ENCODE peak calls at places on chromosomes 7 and 10, in four cellular contexts. I, X, P and R are unnamed samples.

GRCh38 chr7:46607176-46607575 is 686.1 kb upstream of the IGFBP3 start:
- DNase-seq in X (no peak), I (no peak), P (no peak), R (no peak)

GRCh38 chr7:112399501-112399900 is 50.8 kb upstream of the IFRD1 start:
- DNase-seq in X (no peak), P (no peak), I (no peak), R (no peak)

GRCh38 chr10:49734676-49735075 is 27.4 kb downstream of the OGDHL start:
- DNase-seq in X (no peak), I (no peak), P (no peak), R (no peak)

GRCh38 chr7:17367502-17367901 is 69.0 kb downstream of the AHR start:
- DNase-seq in X (no peak), I (no peak), P (no peak), R (no peak)

GRCh38 chr10:48449501-48450232 is 143.2 kb downstream of the MAPK8 start:
- DNase-seq in I (peak; percentile 12), P (no peak), X (peak; percentile 10), R (no peak)

GRCh38 chr7:1379202-1379601 is 80.1 kb downstream of the MICALL2 start:
- DNase-seq in I (no peak), X (no peak), P (no peak), R (no peak)

GRCh38 chr7:138907438-138907837 is 73.8 kb downstream of the KIAA1549 start:
- DNase-seq in X (no peak), P (no peak), I (no peak), R (no peak)

GRCh38 chr10:103727546-103727963 is 127.8 kb downstream of the SH3PXD2A start:
- DNase-seq in X (no peak), I (no peak), P (no peak), R (no peak)

GRCh38 chr10:49075743-49076142 is 39.6 kb downstream of the VSTM4 start:
- DNase-seq in P (no peak), I (no peak), X (no peak), R (no peak)

GRCh38 chr7:35504365-35504764 is 190.6 kb downstream of the HERPUD2 start:
- DNase-seq in I (no peak), X (no peak), P (no peak), R (no peak)

GRCh38 chr7:102434039-102434481 is 685 bp downstream of the ORAI2 start:
- DNase-seq in P (no peak), X (no peak), I (no peak), R (no peak)

GRCh38 chr7:1412322-1413261 is 46.7 kb downstream of the MICALL2 start:
- DNase-seq in I (peak; percentile 44), X (peak; percentile 94), P (peak; percentile 90), R (peak; percentile 66)